ENCODE peak calls at places on chromosome 19, in ten cellular contexts. X, R, Z, K, D, W, C, T, M and O are unnamed samples.

GRCh38 chr19:2271516-2272103 is 10.4 kb downstream of the PEAK3 start:
- DNase-seq in X (no peak), R (no peak), Z (no peak), K (no peak), D (no peak), W (no peak), C (peak; percentile 43), T (peak; percentile 22), M (peak; percentile 46), O (no peak)

GRCh38 chr19:16928916-16929315 is 40.1 kb downstream of the F2RL3 start:
- DNase-seq in X (no peak), R (no peak), Z (no peak), K (no peak), D (no peak), W (no peak), C (no peak), T (no peak), M (no peak), O (no peak)

GRCh38 chr19:27780367-27781065 is 1432.4 kb downstream of the UQCRFS1 start:
- DNase-seq in X (no peak), R (no peak), Z (peak; percentile 40), K (no peak), D (no peak), W (no peak), C (no peak), T (no peak), M (no peak), O (no peak)

GRCh38 chr19:54209748-54210494 is 9.3 kb downstream of the RPS9 start:
- DNase-seq in X (peak; percentile 52), R (peak; percentile 67), Z (peak; percentile 54), K (peak; percentile 91), D (peak; percentile 84), W (no peak), C (no peak), T (peak; percentile 66), M (peak; percentile 96), O (peak; percentile 92)

GRCh38 chr19:4829001-4829712 is 2.4 kb downstream of the TICAM1 start:
- DNase-seq in X (no peak), R (peak; percentile 42), Z (peak; percentile 54), K (no peak), D (no peak), W (peak; percentile 59), C (no peak), T (peak; percentile 30), M (no peak), O (no peak)

GRCh38 chr19:1888385-1888784 is 3.1 kb upstream of the ABHD17A start:
- DNase-seq in X (no peak), R (no peak), Z (no peak), K (no peak), D (no peak), W (no peak), C (no peak), T (no peak), M (no peak), O (no peak)

GRCh38 chr19:43997631-43998290 is 5.0 kb upstream of the ZNF230 start:
- DNase-seq in X (no peak), R (no peak), Z (no peak), K (no peak), D (no peak), W (no peak), C (no peak), T (no peak), M (peak; percentile 79), O (no peak)

GRCh38 chr19:53409505-53410204 is 14.7 kb downstream of the ZNF765 start:
- DNase-seq in X (no peak), R (no peak), Z (no peak), K (no peak), D (no peak), W (no peak), C (no peak), T (no peak), M (no peak), O (no peak)

GRCh38 chr19:29514525-29515232 is 11.1 kb upstream of the VSTM2B start:
- DNase-seq in X (no peak), R (no peak), Z (no peak), K (no peak), D (no peak), W (no peak), C (no peak), T (no peak), M (no peak), O (peak; percentile 7)

GRCh38 chr19:42091300-42092266 is 15.6 kb downstream of the ZNF574 start:
- DNase-seq in X (no peak), R (no peak), Z (no peak), K (no peak), D (no peak), W (no peak), C (no peak), T (no peak), M (peak; percentile 68), O (no peak)

GRCh38 chr19:17772172-17772571 is 20.9 kb downstream of the FCHO1 start:
- DNase-seq in X (peak; percentile 37), R (no peak), Z (no peak), K (no peak), D (no peak), W (peak; percentile 69), C (no peak), T (no peak), M (no peak), O (no peak)